ENCODE peak calls at places on chromosomes 12 and 14, in eight cellular contexts. One of them, this sample, is unnamed.

GRCh38 chr12:117063162-117063911 is 35.9 kb downstream of the TESC start:
- DNase-seq in HCT116: no peak
- DNase-seq in H1: no peak
- DNase-seq in A549: no peak
- DNase-seq in endothelial cell of umbilical vein: no peak
- DNase-seq in HepG2: no peak
- DNase-seq in K562: no peak
- DNase-seq in GM12878: peak
- DNase-seq in this sample: peak

GRCh38 chr12:1093166-1093751 is 102.2 kb downstream of the ERC1 start:
- DNase-seq in HCT116: peak
- DNase-seq in H1: no peak
- DNase-seq in A549: peak
- DNase-seq in endothelial cell of umbilical vein: peak
- DNase-seq in HepG2: peak
- DNase-seq in K562: peak
- DNase-seq in GM12878: no peak
- DNase-seq in this sample: peak

GRCh38 chr12:104285740-104286537 is 17.6 kb upstream of the EID3 start:
- DNase-seq in HCT116: peak
- DNase-seq in H1: no peak
- DNase-seq in A549: no peak
- DNase-seq in endothelial cell of umbilical vein: peak
- DNase-seq in HepG2: no peak
- DNase-seq in K562: no peak
- DNase-seq in GM12878: no peak
- DNase-seq in this sample: no peak

GRCh38 chr12:24078318-24078765 is 128.9 kb upstream of the SOX5 start:
- DNase-seq in HCT116: no peak
- DNase-seq in H1: no peak
- DNase-seq in A549: no peak
- DNase-seq in endothelial cell of umbilical vein: no peak
- DNase-seq in HepG2: peak
- DNase-seq in K562: no peak
- DNase-seq in GM12878: no peak
- DNase-seq in this sample: no peak

GRCh38 chr12:6632026-6632978 is 3.5 kb downstream of the LPAR5 start:
- DNase-seq in HCT116: no peak
- DNase-seq in H1: no peak
- DNase-seq in A549: no peak
- DNase-seq in endothelial cell of umbilical vein: no peak
- DNase-seq in HepG2: no peak
- DNase-seq in K562: no peak
- DNase-seq in GM12878: peak
- DNase-seq in this sample: peak

GRCh38 chr14:67517083-67517482 is 16.0 kb upstream of the PLEKHH1 start:
- DNase-seq in HCT116: no peak
- DNase-seq in H1: peak
- DNase-seq in A549: no peak
- DNase-seq in endothelial cell of umbilical vein: no peak
- DNase-seq in HepG2: no peak
- DNase-seq in K562: no peak
- DNase-seq in GM12878: no peak
- DNase-seq in this sample: no peak

GRCh38 chr12:64063121-64063520 is 159.0 kb downstream of the KICS2 start:
- DNase-seq in HCT116: no peak
- DNase-seq in H1: no peak
- DNase-seq in A549: no peak
- DNase-seq in endothelial cell of umbilical vein: no peak
- DNase-seq in HepG2: no peak
- DNase-seq in K562: no peak
- DNase-seq in GM12878: no peak
- DNase-seq in this sample: no peak

GRCh38 chr12:113136990-113137511 is 1.5 kb upstream of the RASAL1 start:
- DNase-seq in HCT116: no peak
- DNase-seq in H1: no peak
- DNase-seq in A549: no peak
- DNase-seq in endothelial cell of umbilical vein: no peak
- DNase-seq in HepG2: no peak
- DNase-seq in K562: no peak
- DNase-seq in GM12878: no peak
- DNase-seq in this sample: no peak

GRCh38 chr12:103517161-103517560 is 21.4 kb upstream of the C12orf42 start:
- DNase-seq in HCT116: no peak
- DNase-seq in H1: no peak
- DNase-seq in A549: no peak
- DNase-seq in endothelial cell of umbilical vein: no peak
- DNase-seq in HepG2: no peak
- DNase-seq in K562: no peak
- DNase-seq in GM12878: no peak
- DNase-seq in this sample: no peak

GRCh38 chr14:100386121-100386520 is 63.0 kb downstream of the SLC25A47 start:
- DNase-seq in HCT116: no peak
- DNase-seq in H1: no peak
- DNase-seq in A549: no peak
- DNase-seq in endothelial cell of umbilical vein: peak
- DNase-seq in HepG2: no peak
- DNase-seq in K562: no peak
- DNase-seq in GM12878: no peak
- DNase-seq in this sample: no peak

GRCh38 chr12:47504775-47505446 is 200.9 kb downstream of the RPAP3 start:
- DNase-seq in HCT116: no peak
- DNase-seq in H1: no peak
- DNase-seq in A549: no peak
- DNase-seq in endothelial cell of umbilical vein: peak
- DNase-seq in HepG2: no peak
- DNase-seq in K562: no peak
- DNase-seq in GM12878: no peak
- DNase-seq in this sample: no peak

GRCh38 chr14:61140872-61141271 is 140.3 kb downstream of the TMEM30B start:
- DNase-seq in HCT116: peak
- DNase-seq in H1: no peak
- DNase-seq in A549: no peak
- DNase-seq in endothelial cell of umbilical vein: no peak
- DNase-seq in HepG2: no peak
- DNase-seq in K562: no peak
- DNase-seq in GM12878: no peak
- DNase-seq in this sample: no peak

GRCh38 chr12:82398883-82399282 is 40.6 kb downstream of the METTL25 start:
- DNase-seq in HCT116: no peak
- DNase-seq in H1: no peak
- DNase-seq in A549: no peak
- DNase-seq in endothelial cell of umbilical vein: no peak
- DNase-seq in HepG2: no peak
- DNase-seq in K562: no peak
- DNase-seq in GM12878: no peak
- DNase-seq in this sample: no peak

GRCh38 chr14:32457213-32457920 is 128.3 kb downstream of the AKAP6 start:
- DNase-seq in HCT116: no peak
- DNase-seq in H1: no peak
- DNase-seq in A549: no peak
- DNase-seq in endothelial cell of umbilical vein: no peak
- DNase-seq in HepG2: no peak
- DNase-seq in K562: no peak
- DNase-seq in GM12878: no peak
- DNase-seq in this sample: no peak

GRCh38 chr14:54566410-54567223 is at the start of gene SAMD4A:
- DNase-seq in HCT116: no peak
- DNase-seq in H1: peak
- DNase-seq in A549: peak
- DNase-seq in endothelial cell of umbilical vein: peak
- DNase-seq in HepG2: peak
- DNase-seq in K562: peak
- DNase-seq in GM12878: no peak
- DNase-seq in this sample: peak

GRCh38 chr12:62922539-62922938 is 12.4 kb downstream of the PPM1H start:
- DNase-seq in HCT116: no peak
- DNase-seq in H1: no peak
- DNase-seq in A549: no peak
- DNase-seq in endothelial cell of umbilical vein: no peak
- DNase-seq in HepG2: no peak
- DNase-seq in K562: no peak
- DNase-seq in GM12878: no peak
- DNase-seq in this sample: no peak

GRCh38 chr14:51319181-51319597 is 79.1 kb downstream of the TMX1 start:
- DNase-seq in HCT116: no peak
- DNase-seq in H1: no peak
- DNase-seq in A549: no peak
- DNase-seq in endothelial cell of umbilical vein: no peak
- DNase-seq in HepG2: no peak
- DNase-seq in K562: no peak
- DNase-seq in GM12878: no peak
- DNase-seq in this sample: no peak

GRCh38 chr12:123410041-123410412 is 26.1 kb downstream of the KMT5A start:
- DNase-seq in HCT116: no peak
- DNase-seq in H1: no peak
- DNase-seq in A549: no peak
- DNase-seq in endothelial cell of umbilical vein: no peak
- DNase-seq in HepG2: no peak
- DNase-seq in K562: peak
- DNase-seq in GM12878: no peak
- DNase-seq in this sample: no peak

GRCh38 chr12:27014085-27014858 is at the start of gene TM7SF3:
- DNase-seq in HCT116: peak
- DNase-seq in H1: peak
- DNase-seq in A549: peak
- DNase-seq in endothelial cell of umbilical vein: peak
- DNase-seq in HepG2: peak
- DNase-seq in K562: peak
- DNase-seq in GM12878: peak
- DNase-seq in this sample: no peak

GRCh38 chr12:52832960-52833905 is 878 bp downstream of the KRT79 start:
- DNase-seq in HCT116: no peak
- DNase-seq in H1: no peak
- DNase-seq in A549: no peak
- DNase-seq in endothelial cell of umbilical vein: no peak
- DNase-seq in HepG2: no peak
- DNase-seq in K562: no peak
- DNase-seq in GM12878: no peak
- DNase-seq in this sample: no peak
- TF ChIP-seq MAX in HCT116: no peak
- TF ChIP-seq MAX in H1: no peak
- TF ChIP-seq MAX in A549: no peak
- TF ChIP-seq MAX in endothelial cell of umbilical vein: no peak
- TF ChIP-seq MAX in HepG2: no peak
- TF ChIP-seq MAX in K562: no peak
- TF ChIP-seq MAX in GM12878: no peak
- TF ChIP-seq MAX in this sample: no peak

GRCh38 chr12:110737532-110737931 is 5.2 kb downstream of the PPP1CC start:
- DNase-seq in HCT116: no peak
- DNase-seq in H1: no peak
- DNase-seq in A549: no peak
- DNase-seq in endothelial cell of umbilical vein: no peak
- DNase-seq in HepG2: no peak
- DNase-seq in K562: no peak
- DNase-seq in GM12878: no peak
- DNase-seq in this sample: no peak
- TF ChIP-seq CTCF in HCT116: no peak
- TF ChIP-seq CTCF in H1: no peak
- TF ChIP-seq CTCF in A549: no peak
- TF ChIP-seq CTCF in endothelial cell of umbilical vein: no peak
- TF ChIP-seq CTCF in HepG2: no peak
- TF ChIP-seq CTCF in K562: no peak
- TF ChIP-seq CTCF in GM12878: no peak
- TF ChIP-seq CTCF in this sample: no peak

GRCh38 chr12:12835378-12836145 is 22.4 kb downstream of the DDX47 start:
- DNase-seq in HCT116: peak
- DNase-seq in H1: no peak
- DNase-seq in A549: peak
- DNase-seq in endothelial cell of umbilical vein: no peak
- DNase-seq in HepG2: no peak
- DNase-seq in K562: peak
- DNase-seq in GM12878: no peak
- DNase-seq in this sample: no peak

GRCh38 chr12:12836571-12836970 is 23.4 kb downstream of the DDX47 start:
- DNase-seq in HCT116: no peak
- DNase-seq in H1: no peak
- DNase-seq in A549: no peak
- DNase-seq in endothelial cell of umbilical vein: no peak
- DNase-seq in HepG2: no peak
- DNase-seq in K562: no peak
- DNase-seq in GM12878: no peak
- DNase-seq in this sample: no peak

GRCh38 chr12:12839886-12840285 is 26.7 kb downstream of the DDX47 start:
- DNase-seq in HCT116: peak
- DNase-seq in H1: no peak
- DNase-seq in A549: peak
- DNase-seq in endothelial cell of umbilical vein: peak
- DNase-seq in HepG2: no peak
- DNase-seq in K562: no peak
- DNase-seq in GM12878: no peak
- DNase-seq in this sample: no peak

GRCh38 chr12:12839003-12839395 is 25.9 kb downstream of the DDX47 start:
- DNase-seq in HCT116: no peak
- DNase-seq in H1: no peak
- DNase-seq in A549: no peak
- DNase-seq in endothelial cell of umbilical vein: no peak
- DNase-seq in HepG2: no peak
- DNase-seq in K562: no peak
- DNase-seq in GM12878: no peak
- DNase-seq in this sample: no peak

GRCh38 chr12:12837025-12837872 is 24.1 kb downstream of the DDX47 start:
- DNase-seq in HCT116: peak
- DNase-seq in H1: peak
- DNase-seq in A549: peak
- DNase-seq in endothelial cell of umbilical vein: peak
- DNase-seq in HepG2: peak
- DNase-seq in K562: peak
- DNase-seq in GM12878: no peak
- DNase-seq in this sample: peak
- TF ChIP-seq POLR2A in HCT116: no peak
- TF ChIP-seq POLR2A in H1: no peak
- TF ChIP-seq POLR2A in A549: no peak
- TF ChIP-seq POLR2A in endothelial cell of umbilical vein: no peak
- TF ChIP-seq POLR2A in HepG2: no peak
- TF ChIP-seq POLR2A in K562: no peak
- TF ChIP-seq POLR2A in GM12878: no peak
- TF ChIP-seq POLR2A in this sample: no peak

GRCh38 chr14:74048291-74048690 is 29.1 kb downstream of the BBOF1 start:
- DNase-seq in HCT116: peak
- DNase-seq in H1: peak
- DNase-seq in A549: peak
- DNase-seq in endothelial cell of umbilical vein: peak
- DNase-seq in HepG2: no peak
- DNase-seq in K562: peak
- DNase-seq in GM12878: no peak
- DNase-seq in this sample: peak

DNA sequence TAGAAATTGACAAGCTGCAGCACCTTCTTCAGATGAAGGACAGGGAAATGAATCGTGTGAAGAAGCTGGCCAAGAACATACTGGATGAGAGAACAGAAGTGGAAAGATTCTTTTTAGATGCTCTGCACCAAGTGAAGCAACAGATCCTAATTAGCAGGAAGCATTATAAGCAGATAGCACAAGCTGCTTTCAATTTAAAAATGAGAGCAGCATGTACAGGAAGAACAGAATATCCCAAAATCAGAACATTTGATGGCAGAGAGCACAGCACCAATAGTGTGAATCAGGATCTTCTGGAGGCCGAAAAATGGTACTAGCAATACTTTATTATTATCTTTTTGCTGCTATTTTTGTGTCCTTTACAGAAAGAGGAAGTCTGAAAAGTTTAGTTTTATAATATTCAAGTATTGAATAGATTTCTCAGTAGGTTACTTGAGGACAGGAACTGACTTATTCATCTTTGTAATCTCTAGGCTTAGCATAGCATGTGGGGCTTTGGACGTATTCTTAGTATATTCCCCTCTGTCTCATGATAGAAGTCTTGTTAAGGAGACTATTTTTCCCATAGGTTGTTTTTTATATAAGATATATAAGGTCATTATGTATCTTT is 30.8 kb downstream of the BBOF1 start:
- DNase-seq in HCT116: no peak
- DNase-seq in H1: no peak
- DNase-seq in A549: no peak
- DNase-seq in endothelial cell of umbilical vein: no peak
- DNase-seq in HepG2: no peak
- DNase-seq in K562: no peak
- DNase-seq in GM12878: no peak
- DNase-seq in this sample: peak
- TF ChIP-seq MAX in HCT116: no peak
- TF ChIP-seq MAX in H1: no peak
- TF ChIP-seq MAX in A549: no peak
- TF ChIP-seq MAX in endothelial cell of umbilical vein: no peak
- TF ChIP-seq MAX in HepG2: no peak
- TF ChIP-seq MAX in K562: no peak
- TF ChIP-seq MAX in GM12878: no peak
- TF ChIP-seq MAX in this sample: no peak

This sample was measured in NB4.